ENCODE peak calls at places on chromosomes 1 and 21, in ten cellular contexts. E is NCI-H774; T is NCI-H1417; S is activated CD4-positive, alpha-beta T cell treated with anti-CD3 and anti-CD28 coated beads for 36 hours; W is SJSA1; N is 8988T; Q is NCI-H2081 treated with DMSO at 0.1 percent for 48 hours; F is B cell; B is kidney tubule cell; C is RPMI8226. Y is an unnamed sample.

GRCh38 chr1:242147096-242147976 is 148.4 kb upstream of the MAP1LC3C start:
- DNase-seq in E (no peak), T (no peak), S (peak), W (no peak), N (no peak), Q (no peak), F (no peak), B (peak), C (no peak), Y (peak)

GRCh38 chr1:178275083-178275482 is 181.2 kb downstream of the RASAL2 start:
- DNase-seq in E (no peak), T (no peak), S (no peak), W (no peak), N (no peak), Q (no peak), F (no peak), B (peak), C (no peak), Y (no peak)

GRCh38 chr1:2030076-2030870 is 11.1 kb downstream of the GABRD start:
- DNase-seq in E (no peak), T (no peak), S (no peak), W (no peak), N (no peak), Q (no peak), F (no peak), B (no peak), C (no peak), Y (no peak)

GRCh38 chr1:179313004-179313403 is 19.4 kb downstream of the SOAT1 start:
- DNase-seq in E (no peak), T (no peak), S (no peak), W (no peak), N (no peak), Q (no peak), F (no peak), B (no peak), C (no peak), Y (no peak)

GRCh38 chr1:31354266-31354665 is 18.6 kb downstream of the FABP3 start:
- DNase-seq in E (no peak), T (no peak), S (no peak), W (no peak), N (no peak), Q (no peak), F (no peak), B (no peak), C (no peak), Y (no peak)

GRCh38 chr1:25194576-25195020 is 37.7 kb downstream of the SYF2 start:
- DNase-seq in E (no peak), T (no peak), S (no peak), W (no peak), N (no peak), Q (no peak), F (no peak), B (peak), C (peak), Y (no peak)

GRCh38 chr1:28322209-28322608 is 6.6 kb upstream of the MED18 start:
- DNase-seq in E (no peak), T (peak), S (no peak), W (no peak), N (no peak), Q (no peak), F (no peak), B (peak), C (no peak), Y (no peak)

GRCh38 chr1:223765036-223765718 is 52.8 kb downstream of the CAPN2 start:
- DNase-seq in E (peak), T (peak), S (no peak), W (no peak), N (no peak), Q (no peak), F (no peak), B (peak), C (no peak), Y (no peak)

GRCh38 chr1:32392358-32392757 is 1.9 kb downstream of the BSDC1 start:
- DNase-seq in E (no peak), T (no peak), S (no peak), W (no peak), N (no peak), Q (no peak), F (no peak), B (no peak), C (no peak), Y (no peak)

GRCh38 chr1:118926261-118926660 is 61.9 kb downstream of the TBX15 start:
- DNase-seq in E (no peak), T (no peak), S (no peak), W (no peak), N (no peak), Q (no peak), F (no peak), B (no peak), C (no peak), Y (no peak)

GRCh38 chr1:203422656-203423055 is 53.0 kb upstream of the PRELP start:
- DNase-seq in E (no peak), T (no peak), S (no peak), W (no peak), N (no peak), Q (no peak), F (no peak), B (no peak), C (no peak), Y (no peak)

GRCh38 chr1:19101244-19101643 is 108.8 kb downstream of the UBR4 start:
- DNase-seq in E (no peak), T (no peak), S (no peak), W (no peak), N (no peak), Q (no peak), F (no peak), B (no peak), C (no peak), Y (no peak)

GRCh38 chr1:9388628-9389184 is 96.0 kb downstream of the SPSB1 start:
- DNase-seq in E (no peak), T (no peak), S (no peak), W (no peak), N (no peak), Q (no peak), F (no peak), B (no peak), C (no peak), Y (no peak)

GRCh38 chr1:231694465-231695077 is 68.0 kb downstream of the DISC1 start:
- DNase-seq in E (no peak), T (no peak), S (no peak), W (no peak), N (no peak), Q (no peak), F (no peak), B (no peak), C (no peak), Y (no peak)

GRCh38 chr21:45511007-45511406 is 31.2 kb downstream of the SLC19A1 start:
- DNase-seq in E (no peak), T (no peak), S (no peak), W (no peak), N (no peak), Q (no peak), F (no peak), B (no peak), C (no peak), Y (no peak)

GRCh38 chr1:209607795-209608178 is 24.3 kb downstream of the CAMK1G start:
- DNase-seq in E (no peak), T (no peak), S (peak), W (no peak), N (no peak), Q (no peak), F (no peak), B (no peak), C (no peak), Y (no peak)

GRCh38 chr1:207745285-207745684 is 6.6 kb upstream of the CD46 start:
- DNase-seq in E (no peak), T (no peak), S (no peak), W (no peak), N (no peak), Q (no peak), F (no peak), B (no peak), C (no peak), Y (no peak)

GRCh38 chr1:223810586-223810985 is 35.2 kb downstream of the TP53BP2 start:
- DNase-seq in E (no peak), T (no peak), S (no peak), W (no peak), N (no peak), Q (no peak), F (no peak), B (peak), C (no peak), Y (no peak)

GRCh38 chr1:220880726-220881506 is 1.7 kb downstream of the HLX start:
- DNase-seq in E (no peak), T (peak), S (peak), W (no peak), N (no peak), Q (no peak), F (peak), B (no peak), C (no peak), Y (no peak)

GRCh38 chr1:156128749-156129682 is 14.5 kb downstream of the LMNA start:
- DNase-seq in E (no peak), T (no peak), S (no peak), W (no peak), N (no peak), Q (no peak), F (no peak), B (no peak), C (no peak), Y (no peak)

GRCh38 chr21:31752352-31752751 is 20.4 kb upstream of the SCAF4 start:
- DNase-seq in E (no peak), T (no peak), S (peak), W (no peak), N (no peak), Q (no peak), F (no peak), B (peak), C (no peak), Y (no peak)

GRCh38 chr1:18700530-18700929 is 69.9 kb downstream of the PAX7 start:
- DNase-seq in E (no peak), T (no peak), S (no peak), W (no peak), N (no peak), Q (no peak), F (no peak), B (no peak), C (no peak), Y (no peak)

GRCh38 chr1:2132222-2133038 is 62.1 kb downstream of the FAAP20 start:
- DNase-seq in E (no peak), T (peak), S (peak), W (peak), N (peak), Q (no peak), F (no peak), B (peak), C (no peak), Y (no peak)